ENCODE peak calls at places on chromosomes 13 and 19, in four cellular contexts. W, R, B and S are unnamed samples.
A peak's percentile ranks its signal among the peaks of the same experiment; 100 is the strongest.

GRCh38 chr19:53980553-53981407 is 10.7 kb upstream of the CACNG6 start:
- DNase-seq in W (no peak), R (no peak), B (no peak), S (no peak)

GRCh38 chr13:105773887-105774538 is 761.4 kb downstream of the EFNB2 start:
- DNase-seq in R (no peak), W (no peak), B (no peak), S (no peak)

GRCh38 chr13:113112893-113113845 is 7.6 kb downstream of the F7 start:
- DNase-seq in B (no peak), R (no peak), W (no peak), S (no peak)

GRCh38 chr19:50383307-50383851 is 768 bp upstream of the POLD1 start:
- DNase-seq in B (no peak), R (no peak), W (no peak), S (no peak)

GRCh38 chr13:113022391-113023216 is 53.6 kb downstream of the MCF2L start:
- DNase-seq in B (no peak), W (no peak), R (no peak), S (no peak)

GRCh38 chr13:92657565-92657964 is 569.0 kb upstream of the GPC6 start:
- DNase-seq in W (no peak), R (no peak), B (no peak), S (no peak)

GRCh38 chr13:44790289-44790688 is 199.0 kb downstream of the NUFIP1 start:
- DNase-seq in B (no peak), W (no peak), R (no peak), S (no peak)

GRCh38 chr19:7492142-7493055 is 3.6 kb upstream of the PEX11G start:
- DNase-seq in B (no peak), R (no peak), W (no peak), S (peak; percentile 97)

GRCh38 chr13:113750554-113751399 is 8.2 kb upstream of the TMEM255B start:
- DNase-seq in B (no peak), R (no peak), W (no peak), S (no peak)

GRCh38 chr13:46728777-46729176 is 68.2 kb downstream of the ESD start:
- DNase-seq in B (no peak), R (no peak), W (no peak), S (peak; percentile 44)

GRCh38 chr19:1001538-1002166 is 1.4 kb downstream of the GRIN3B start:
- DNase-seq in R (no peak), B (peak; percentile 50), W (peak; percentile 74), S (peak; percentile 44)

GRCh38 chr13:43573361-43573740 is 213.4 kb downstream of the ENOX1 start:
- DNase-seq in R (no peak), B (no peak), W (no peak), S (no peak)

GRCh38 chr13:39217471-39217870 is 179.2 kb downstream of the NHLRC3 start:
- DNase-seq in B (no peak), R (no peak), W (no peak), S (no peak)